ENCODE peak calls at places on chromosomes 7 and 10, in four cellular contexts. Q is astrocyte, R is endothelial cell of umbilical vein, Y is GM23248. U is an unnamed sample.

GRCh38 chr10:69446650-69447151 is 4.6 kb upstream of the TSPAN15 start:
- DNase-seq in Q (peak), R (peak), Y (peak), U (peak)

GRCh38 chr7:125316451-125316850 is 386.8 kb upstream of the POT1 start:
- DNase-seq in Q (no peak), R (peak), Y (no peak), U (peak)

GRCh38 chr10:109982123-109982522 is 25.7 kb upstream of the ADD3 start:
- DNase-seq in Q (peak), R (no peak), Y (peak), U (no peak)

GRCh38 chr10:49446031-49446430 is 50.1 kb upstream of the DRGX start:
- DNase-seq in Q (peak), R (no peak), Y (peak), U (no peak)

GRCh38 chr10:13743101-13743693 is 156.4 kb downstream of the PRPF18 start:
- DNase-seq in Q (no peak), R (no peak), Y (no peak), U (no peak)

GRCh38 chr10:112898540-112899395 is 51.3 kb upstream of the TCF7L2 start:
- DNase-seq in Q (peak), R (peak), Y (peak), U (peak)

GRCh38 chr7:5653661-5654060 is 127.8 kb downstream of the RNF216 start:
- DNase-seq in Q (no peak), R (no peak), Y (no peak), U (no peak)

GRCh38 chr10:126227762-126228134 is 160.5 kb downstream of the ADAM12 start:
- DNase-seq in Q (no peak), R (no peak), Y (peak), U (no peak)

GRCh38 chr10:63200416-63200815 is 67.3 kb downstream of the NRBF2 start:
- DNase-seq in Q (no peak), R (no peak), Y (no peak), U (no peak)

GRCh38 chr7:148772297-148773089 is 73.8 kb downstream of the CUL1 start:
- DNase-seq in Q (peak), R (peak), Y (peak), U (peak)

GRCh38 chr7:84529480-84530205 is 335.1 kb upstream of the SEMA3A start:
- DNase-seq in Q (peak), R (peak), Y (peak), U (peak)

GRCh38 chr7:29798422-29798821 is 7.9 kb upstream of the WIPF3 start:
- DNase-seq in Q (no peak), R (no peak), Y (no peak), U (no peak)

GRCh38 chr7:2647594-2648172 is 15.9 kb downstream of the TTYH3 start:
- DNase-seq in Q (no peak), R (no peak), Y (no peak), U (no peak)

GRCh38 chr10:50260791-50261281 is 9.5 kb upstream of the ASAH2 start:
- DNase-seq in Q (peak), R (no peak), Y (peak), U (no peak)

GRCh38 chr10:22253578-22253882 is 35.7 kb upstream of the EBLN1 start:
- DNase-seq in Q (no peak), R (peak), Y (peak), U (no peak)

GRCh38 chr7:151110941-151111645 is 24.8 kb downstream of the AGAP3 start:
- DNase-seq in Q (no peak), R (peak), Y (peak), U (peak)

GRCh38 chr7:66043681-66044497 is 31.7 kb upstream of the ASL start:
- DNase-seq in Q (peak), R (peak), Y (peak), U (peak)

GRCh38 chr10:89916481-89916880 is 215.1 kb downstream of the KIF20B start:
- DNase-seq in Q (peak), R (no peak), Y (peak), U (no peak)

GRCh38 chr7:23474098-23474828 is 4.0 kb upstream of the IGF2BP3 start:
- DNase-seq in Q (peak), R (peak), Y (peak), U (peak)

GRCh38 chr7:23474829-23475578 is 4.7 kb upstream of the IGF2BP3 start:
- DNase-seq in Q (no peak), R (peak), Y (no peak), U (no peak)

GRCh38 chr7:23477170-23477525 is 6.9 kb upstream of the IGF2BP3 start:
- DNase-seq in Q (no peak), R (peak), Y (no peak), U (no peak)

GRCh38 chr7:23476286-23477169 is 6.2 kb upstream of the IGF2BP3 start:
- DNase-seq in Q (no peak), R (peak), Y (no peak), U (no peak)

DNA sequence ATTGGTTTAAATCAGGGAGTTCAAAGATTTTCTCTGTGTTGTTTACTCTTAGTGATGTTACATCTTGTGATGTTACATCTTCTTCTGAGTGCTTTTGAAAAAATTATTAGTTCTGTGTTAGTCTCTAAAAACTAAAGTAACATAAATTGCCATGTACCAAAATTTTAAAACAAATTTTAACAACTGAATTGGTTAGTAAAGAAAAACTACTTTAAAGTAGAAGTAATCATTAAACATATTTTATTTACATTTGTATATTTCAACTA is 5.2 kb upstream of the IGF2BP3 start:
- DNase-seq in Q (no peak), R (no peak), Y (no peak), U (no peak)
- TF ChIP-seq EZH2 in Q (no peak), R (no peak), Y (no peak), U (no peak)

GRCh38 chr10:20742737-20743136 is 154.4 kb downstream of the NEBL start:
- DNase-seq in Q (no peak), R (no peak), Y (no peak), U (no peak)
- TF ChIP-seq EZH2 in Q (no peak), R (no peak), Y (no peak), U (no peak)

GRCh38 chr10:88582411-88582805 is 710 bp downstream of the RNLS start:
- DNase-seq in Q (no peak), R (no peak), Y (no peak), U (no peak)

GRCh38 chr10:88586462-88586861 is at the start of gene LIPJ:
- DNase-seq in Q (no peak), R (no peak), Y (no peak), U (no peak)

GRCh38 chr10:88583584-88583957 is 453 bp upstream of the RNLS start:
- DNase-seq in Q (no peak), R (no peak), Y (no peak), U (no peak)

DNA sequence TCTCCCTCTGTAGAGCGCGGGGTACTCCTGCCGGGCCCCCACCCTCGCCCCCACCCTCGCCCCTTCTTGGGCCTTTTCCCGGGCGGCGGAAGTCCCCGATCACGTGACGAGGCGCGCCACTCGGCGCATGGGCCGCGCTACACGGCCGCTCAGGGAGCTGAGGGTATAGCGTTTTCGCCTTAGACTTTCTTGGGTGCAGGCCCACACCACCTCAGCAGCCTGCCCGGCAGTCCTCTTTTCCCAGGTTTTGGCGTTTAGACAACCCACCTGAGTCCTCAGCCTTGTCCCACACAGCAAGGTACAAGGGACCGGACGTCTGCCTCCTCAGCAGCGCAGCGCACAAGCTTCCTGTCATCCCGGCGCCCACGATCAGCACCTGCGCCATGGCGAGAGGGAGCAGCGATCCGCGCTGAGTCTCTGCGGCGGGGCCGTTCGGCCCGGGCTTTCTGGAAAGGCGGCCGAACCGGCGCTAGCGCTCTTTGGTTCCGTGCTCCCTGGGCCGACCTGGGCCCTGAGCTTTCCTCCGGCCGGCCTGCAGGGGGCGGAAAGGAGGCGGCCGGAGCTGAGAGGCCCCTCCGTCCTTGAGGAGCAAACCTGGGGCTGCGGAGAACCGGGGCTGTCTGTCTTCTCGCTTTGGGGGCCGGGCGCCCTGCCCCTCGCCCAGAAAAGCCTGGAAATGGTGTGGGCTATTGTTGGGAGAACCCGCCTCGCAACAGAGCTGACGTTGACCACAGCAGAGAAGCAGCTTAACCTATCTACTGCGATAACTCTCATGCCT is at the start of gene RNLS:
- DNase-seq in Q (peak), R (peak), Y (peak), U (peak)
- TF ChIP-seq EZH2 in Q (no peak), R (no peak), Y (no peak), U (no peak)

DNA sequence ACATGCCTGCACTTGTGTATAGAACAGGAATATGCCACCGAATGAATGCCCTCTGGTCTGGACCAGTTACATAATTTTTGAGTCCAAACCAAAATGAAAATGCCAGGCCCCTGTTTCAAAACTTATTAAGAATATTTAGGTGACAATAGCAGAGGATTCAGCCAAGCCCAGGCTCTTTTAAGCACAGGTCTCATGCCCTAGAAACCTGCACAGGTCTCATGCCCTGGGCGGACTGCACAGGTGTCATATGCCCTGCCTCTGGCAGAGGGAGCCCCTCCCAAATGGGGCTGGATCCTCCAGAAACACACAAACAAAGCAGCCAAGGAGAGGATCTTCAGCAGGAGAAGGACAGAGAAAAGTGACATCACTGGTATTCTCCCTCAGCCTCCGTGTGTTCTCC is 605.4 kb upstream of the NRP1 start:
- DNase-seq in Q (no peak), R (no peak), Y (no peak), U (no peak)
- TF ChIP-seq EZH2 in Q (no peak), R (no peak), Y (no peak), U (no peak)

U was measured in hepatocyte.